ENCODE peak calls at places on chromosome 19, in seven cellular contexts. One of them, this sample, is unnamed. For H3K4me1, the result is how much of the 10 kb centered on the place peaks cover.

GRCh38 chr19:38210458-38210987 is 13.5 kb downstream of the DPF1 start:
- DNase-seq in uterus: peak
- DNase-seq in body of pancreas: no peak
- DNase-seq in spleen: no peak
- DNase-seq in thyroid gland: peak
- DNase-seq in right lobe of liver: no peak
- DNase-seq in IMR-90: peak
- DNase-seq in this sample: peak

GRCh38 chr19:30090963-30091362 is 148.9 kb downstream of the URI1 start:
- DNase-seq in uterus: no peak
- DNase-seq in body of pancreas: no peak
- DNase-seq in spleen: peak
- DNase-seq in thyroid gland: no peak
- DNase-seq in right lobe of liver: no peak
- DNase-seq in IMR-90: no peak
- DNase-seq in this sample: no peak

GRCh38 chr19:29429581-29429980 is 96.2 kb upstream of the VSTM2B start:
- DNase-seq in uterus: no peak
- DNase-seq in body of pancreas: no peak
- DNase-seq in spleen: no peak
- DNase-seq in thyroid gland: no peak
- DNase-seq in right lobe of liver: no peak
- DNase-seq in IMR-90: no peak
- DNase-seq in this sample: no peak

GRCh38 chr19:55319786-55320185 is 5.4 kb downstream of the TMEM150B start:
- DNase-seq in uterus: no peak
- DNase-seq in body of pancreas: no peak
- DNase-seq in spleen: no peak
- DNase-seq in thyroid gland: peak
- DNase-seq in right lobe of liver: no peak
- DNase-seq in IMR-90: peak
- DNase-seq in this sample: peak

GRCh38 chr19:29806098-29806866 is 5.5 kb upstream of the CCNE1 start:
- DNase-seq in uterus: no peak
- DNase-seq in body of pancreas: peak
- DNase-seq in spleen: peak
- DNase-seq in thyroid gland: peak
- DNase-seq in right lobe of liver: no peak
- DNase-seq in IMR-90: peak
- DNase-seq in this sample: peak

GRCh38 chr19:54266133-54266532 is 9.1 kb upstream of the LILRB5 start:
- DNase-seq in uterus: peak
- DNase-seq in body of pancreas: peak
- DNase-seq in spleen: peak
- DNase-seq in thyroid gland: peak
- DNase-seq in right lobe of liver: peak
- DNase-seq in IMR-90: peak
- DNase-seq in this sample: peak

GRCh38 chr19:13597625-13598024 is 91.3 kb upstream of the CACNA1A start:
- DNase-seq in uterus: peak
- DNase-seq in body of pancreas: peak
- DNase-seq in spleen: no peak
- DNase-seq in thyroid gland: peak
- DNase-seq in right lobe of liver: no peak
- DNase-seq in IMR-90: peak
- DNase-seq in this sample: peak

GRCh38 chr19:51807111-51807701 is 12.2 kb downstream of the FPR3 start:
- DNase-seq in uterus: no peak
- DNase-seq in body of pancreas: no peak
- DNase-seq in spleen: no peak
- DNase-seq in thyroid gland: no peak
- DNase-seq in right lobe of liver: no peak
- DNase-seq in IMR-90: no peak
- DNase-seq in this sample: peak

GRCh38 chr19:40302224-40303011 is 17.3 kb upstream of the AKT2 start:
- DNase-seq in uterus: no peak
- DNase-seq in body of pancreas: no peak
- DNase-seq in spleen: peak
- DNase-seq in thyroid gland: no peak
- DNase-seq in right lobe of liver: no peak
- DNase-seq in IMR-90: no peak
- DNase-seq in this sample: no peak

GRCh38 chr19:35883920-35884319 is 15.5 kb downstream of the APLP1 start:
- DNase-seq in uterus: no peak
- DNase-seq in body of pancreas: no peak
- DNase-seq in spleen: no peak
- DNase-seq in thyroid gland: no peak
- DNase-seq in right lobe of liver: no peak
- DNase-seq in IMR-90: no peak
- DNase-seq in this sample: no peak

GRCh38 chr19:51136891-51137551 is 5.1 kb upstream of the SIGLEC7 start:
- DNase-seq in uterus: no peak
- DNase-seq in body of pancreas: no peak
- DNase-seq in spleen: peak
- DNase-seq in thyroid gland: no peak
- DNase-seq in right lobe of liver: no peak
- DNase-seq in IMR-90: no peak
- DNase-seq in this sample: peak

GRCh38 chr19:29596885-29597525 is 9.1 kb upstream of the POP4 start:
- DNase-seq in uterus: no peak
- DNase-seq in body of pancreas: no peak
- DNase-seq in spleen: no peak
- DNase-seq in thyroid gland: no peak
- DNase-seq in right lobe of liver: no peak
- DNase-seq in IMR-90: peak
- DNase-seq in this sample: no peak

GRCh38 chr19:18415177-18415867 is 3.9 kb upstream of the SSBP4 start:
- DNase-seq in uterus: peak
- DNase-seq in body of pancreas: no peak
- DNase-seq in spleen: peak
- DNase-seq in thyroid gland: no peak
- DNase-seq in right lobe of liver: peak
- DNase-seq in IMR-90: peak
- DNase-seq in this sample: no peak

GRCh38 chr19:45164577-45165335 is 4.0 kb upstream of the NKPD1 start:
- DNase-seq in uterus: no peak
- DNase-seq in body of pancreas: peak
- DNase-seq in spleen: peak
- DNase-seq in thyroid gland: peak
- DNase-seq in right lobe of liver: no peak
- DNase-seq in IMR-90: peak
- DNase-seq in this sample: peak

GRCh38 chr19:8849232-8849631 is 17.1 kb downstream of the MBD3L1 start:
- DNase-seq in uterus: no peak
- DNase-seq in body of pancreas: no peak
- DNase-seq in spleen: no peak
- DNase-seq in thyroid gland: no peak
- DNase-seq in right lobe of liver: no peak
- DNase-seq in IMR-90: no peak
- DNase-seq in this sample: no peak

GRCh38 chr19:13270514-13271105 is 120.4 kb downstream of the IER2 start:
- DNase-seq in uterus: no peak
- DNase-seq in body of pancreas: no peak
- DNase-seq in spleen: no peak
- DNase-seq in thyroid gland: no peak
- DNase-seq in right lobe of liver: no peak
- DNase-seq in IMR-90: no peak
- DNase-seq in this sample: no peak

GRCh38 chr19:30069535-30070197 is 127.6 kb downstream of the URI1 start:
- DNase-seq in uterus: no peak
- DNase-seq in body of pancreas: peak
- DNase-seq in spleen: peak
- DNase-seq in thyroid gland: no peak
- DNase-seq in right lobe of liver: no peak
- DNase-seq in IMR-90: no peak
- DNase-seq in this sample: no peak

GRCh38 chr19:17358395-17358794 is 18.7 kb downstream of the PLVAP start:
- DNase-seq in uterus: peak
- DNase-seq in body of pancreas: no peak
- DNase-seq in spleen: peak
- DNase-seq in thyroid gland: no peak
- DNase-seq in right lobe of liver: no peak
- DNase-seq in IMR-90: no peak
- DNase-seq in this sample: no peak

GRCh38 chr19:10718205-10719196 is 622 bp downstream of the DNM2 start:
- DNase-seq in uterus: peak
- DNase-seq in body of pancreas: peak
- DNase-seq in spleen: peak
- DNase-seq in thyroid gland: peak
- DNase-seq in right lobe of liver: peak
- DNase-seq in IMR-90: peak
- DNase-seq in this sample: peak

GRCh38 chr19:17829855-17830566 is 8.7 kb upstream of the INSL3 start:
- DNase-seq in uterus: no peak
- DNase-seq in body of pancreas: peak
- DNase-seq in spleen: no peak
- DNase-seq in thyroid gland: no peak
- DNase-seq in right lobe of liver: no peak
- DNase-seq in IMR-90: peak
- DNase-seq in this sample: peak

GRCh38 chr19:41352609-41353465 is 885 bp downstream of the TGFB1 start:
- DNase-seq in uterus: peak
- DNase-seq in body of pancreas: peak
- DNase-seq in spleen: peak
- DNase-seq in thyroid gland: peak
- DNase-seq in right lobe of liver: peak
- DNase-seq in IMR-90: peak
- DNase-seq in this sample: peak

GRCh38 chr19:16293133-16294085 is 31.2 kb upstream of the KLF2 start:
- DNase-seq in uterus: peak
- DNase-seq in body of pancreas: peak
- DNase-seq in spleen: no peak
- DNase-seq in thyroid gland: peak
- DNase-seq in right lobe of liver: no peak
- DNase-seq in IMR-90: peak
- DNase-seq in this sample: peak

GRCh38 chr19:16025108-16026101 is 50.9 kb upstream of the TPM4 start:
- DNase-seq in uterus: no peak
- DNase-seq in body of pancreas: peak
- DNase-seq in spleen: peak
- DNase-seq in thyroid gland: no peak
- DNase-seq in right lobe of liver: peak
- DNase-seq in IMR-90: peak
- DNase-seq in this sample: peak

GRCh38 chr19:44845286-44845611 is 848 bp upstream of the NECTIN2 start:
- DNase-seq in uterus: no peak
- DNase-seq in body of pancreas: no peak
- DNase-seq in spleen: peak
- DNase-seq in thyroid gland: peak
- DNase-seq in right lobe of liver: no peak
- DNase-seq in IMR-90: no peak
- DNase-seq in this sample: peak

GRCh38 chr19:24002256-24002945 is 84.6 kb upstream of the ZNF254 start:
- DNase-seq in uterus: no peak
- DNase-seq in body of pancreas: no peak
- DNase-seq in spleen: no peak
- DNase-seq in thyroid gland: no peak
- DNase-seq in right lobe of liver: no peak
- DNase-seq in IMR-90: no peak
- DNase-seq in this sample: no peak

DNA sequence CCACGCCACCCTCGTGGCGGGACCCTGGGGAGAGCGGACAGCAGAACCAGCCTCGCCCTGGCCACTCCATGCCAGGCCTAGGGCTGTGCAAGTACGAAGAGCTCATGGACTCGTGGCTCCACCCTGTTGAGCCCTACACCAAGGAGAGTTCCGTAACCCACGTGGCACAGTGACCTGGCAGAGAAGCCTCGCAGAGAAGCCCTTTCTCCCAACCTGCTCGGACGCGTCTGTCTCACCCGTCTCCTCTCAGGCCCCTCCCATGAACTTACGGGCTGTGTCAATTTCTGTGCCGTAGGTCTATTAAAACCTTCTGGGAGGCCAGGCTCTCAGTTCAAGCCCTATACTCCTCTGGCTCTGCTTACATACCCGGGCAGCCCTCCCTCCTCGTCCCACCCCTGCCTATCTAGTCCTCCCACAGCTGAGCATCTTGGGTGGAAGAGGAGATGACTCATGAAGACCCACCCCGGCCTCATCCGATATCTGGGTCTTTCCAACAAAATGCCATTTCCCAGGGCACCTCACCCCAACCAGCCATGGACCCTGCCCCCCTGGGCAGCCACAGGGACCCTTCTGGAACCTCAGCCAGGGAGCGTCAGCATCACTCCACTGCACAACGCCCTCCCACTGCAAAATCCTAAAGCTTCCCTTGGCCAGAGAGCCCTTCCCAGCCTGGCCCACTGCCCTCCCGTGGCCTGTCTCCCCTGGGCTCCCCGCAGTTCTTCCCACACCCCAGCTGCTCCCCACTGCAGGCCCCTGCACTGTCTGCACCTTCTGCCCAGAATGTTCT is 2.4 kb downstream of the UBXN6 start:
- DNase-seq in uterus: peak
- DNase-seq in body of pancreas: no peak
- DNase-seq in spleen: no peak
- DNase-seq in thyroid gland: peak
- DNase-seq in right lobe of liver: no peak
- DNase-seq in IMR-90: peak
- DNase-seq in this sample: peak
- TF ChIP-seq POLR2A in uterus: no peak
- TF ChIP-seq POLR2A in body of pancreas: no peak
- TF ChIP-seq POLR2A in spleen: no peak
- TF ChIP-seq POLR2A in thyroid gland: no peak
- TF ChIP-seq POLR2A in right lobe of liver: no peak
- TF ChIP-seq POLR2A in IMR-90: no peak
- TF ChIP-seq POLR2A in this sample: peak

DNA sequence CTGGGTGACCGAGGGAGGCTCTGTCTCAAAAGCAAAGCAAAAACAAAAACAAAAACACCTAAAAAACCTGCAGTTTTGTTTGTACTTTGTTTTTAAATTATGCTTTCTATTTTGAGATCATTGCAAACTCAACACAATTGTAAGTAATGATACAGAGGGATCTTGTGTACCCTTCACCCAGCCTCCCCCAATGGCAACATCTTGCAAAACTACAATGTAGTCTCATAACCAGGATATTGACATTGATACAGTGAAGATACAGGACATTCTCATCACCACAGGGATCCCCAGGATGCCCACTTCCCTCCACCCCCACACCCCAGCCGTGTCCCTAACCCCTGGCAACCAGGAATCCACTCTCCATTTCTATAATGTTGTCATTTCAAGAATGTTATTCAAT is 10.4 kb upstream of the C5AR2 start:
- DNase-seq in uterus: no peak
- DNase-seq in body of pancreas: no peak
- DNase-seq in spleen: no peak
- DNase-seq in thyroid gland: no peak
- DNase-seq in right lobe of liver: no peak
- DNase-seq in IMR-90: no peak
- DNase-seq in this sample: no peak
- H3K4me1 ChIP-seq in uterus: under half
- H3K4me1 ChIP-seq in body of pancreas: under half
- H3K4me1 ChIP-seq in spleen: under half
- H3K4me1 ChIP-seq in thyroid gland: under half
- H3K4me1 ChIP-seq in right lobe of liver: under half
- H3K4me1 ChIP-seq in IMR-90: under half
- H3K4me1 ChIP-seq in this sample: under half

GRCh38 chr19:1490311-1491113 is at the start of gene PCSK4:
- DNase-seq in uterus: peak
- DNase-seq in body of pancreas: peak
- DNase-seq in spleen: peak
- DNase-seq in thyroid gland: peak
- DNase-seq in right lobe of liver: peak
- DNase-seq in IMR-90: peak
- DNase-seq in this sample: peak
- TF ChIP-seq POLR2A in uterus: no peak
- TF ChIP-seq POLR2A in body of pancreas: no peak
- TF ChIP-seq POLR2A in spleen: no peak
- TF ChIP-seq POLR2A in thyroid gland: peak
- TF ChIP-seq POLR2A in right lobe of liver: no peak
- TF ChIP-seq POLR2A in IMR-90: no peak
- TF ChIP-seq POLR2A in this sample: no peak

GRCh38 chr19:47310819-47311218 is 1.2 kb downstream of the C5AR1 start:
- DNase-seq in uterus: no peak
- DNase-seq in body of pancreas: no peak
- DNase-seq in spleen: peak
- DNase-seq in thyroid gland: peak
- DNase-seq in right lobe of liver: peak
- DNase-seq in IMR-90: peak
- DNase-seq in this sample: peak
- H3K4me1 ChIP-seq in uterus: under half
- H3K4me1 ChIP-seq in body of pancreas: under half
- H3K4me1 ChIP-seq in spleen: under half
- H3K4me1 ChIP-seq in thyroid gland: under half
- H3K4me1 ChIP-seq in right lobe of liver: under half
- H3K4me1 ChIP-seq in IMR-90: under half
- H3K4me1 ChIP-seq in this sample: under half